ENCODE peak calls at places on chromosome 6, in six cellular contexts. One of them, this sample, is unnamed.

GRCh38 chr6:119346914-119347313 is 2.6 kb downstream of the MAN1A1 start:
- DNase-seq in adrenal gland: no peak
- DNase-seq in heart left ventricle: no peak
- DNase-seq in tibial nerve: no peak
- DNase-seq in breast epithelium: no peak
- DNase-seq in IMR-90: no peak
- DNase-seq in this sample: no peak

GRCh38 chr6:14189122-14189521 is 71.5 kb downstream of the CD83 start:
- DNase-seq in tibial nerve: no peak
- DNase-seq in breast epithelium: no peak
- DNase-seq in IMR-90: no peak
- DNase-seq in heart left ventricle: no peak
- DNase-seq in adrenal gland: no peak
- DNase-seq in this sample: no peak

GRCh38 chr6:26553264-26553738 is 15.1 kb downstream of the HMGN4 start:
- DNase-seq in tibial nerve: peak
- DNase-seq in heart left ventricle: peak
- DNase-seq in IMR-90: peak
- DNase-seq in adrenal gland: peak
- DNase-seq in breast epithelium: peak
- DNase-seq in this sample: peak

GRCh38 chr6:168450921-168451320 is 9.9 kb downstream of the SMOC2 start:
- DNase-seq in breast epithelium: no peak
- DNase-seq in tibial nerve: no peak
- DNase-seq in IMR-90: no peak
- DNase-seq in adrenal gland: no peak
- DNase-seq in heart left ventricle: no peak
- DNase-seq in this sample: peak

GRCh38 chr6:72084992-72085569 is 198.7 kb downstream of the RIMS1 start:
- DNase-seq in IMR-90: peak
- DNase-seq in tibial nerve: no peak
- DNase-seq in adrenal gland: no peak
- DNase-seq in breast epithelium: no peak
- DNase-seq in heart left ventricle: no peak
- DNase-seq in this sample: no peak

GRCh38 chr6:111555041-111555440 is 50.6 kb downstream of the TRAF3IP2 start:
- DNase-seq in heart left ventricle: no peak
- DNase-seq in IMR-90: peak
- DNase-seq in breast epithelium: peak
- DNase-seq in tibial nerve: no peak
- DNase-seq in adrenal gland: no peak
- DNase-seq in this sample: peak

GRCh38 chr6:125188594-125189203 is 35.1 kb downstream of the TPD52L1 start:
- DNase-seq in tibial nerve: no peak
- DNase-seq in heart left ventricle: no peak
- DNase-seq in adrenal gland: no peak
- DNase-seq in breast epithelium: no peak
- DNase-seq in IMR-90: no peak
- DNase-seq in this sample: no peak

GRCh38 chr6:36544228-36544627 is 3.1 kb downstream of the STK38 start:
- DNase-seq in tibial nerve: no peak
- DNase-seq in breast epithelium: no peak
- DNase-seq in heart left ventricle: no peak
- DNase-seq in adrenal gland: no peak
- DNase-seq in IMR-90: no peak
- DNase-seq in this sample: peak

GRCh38 chr6:1855890-1856289 is 246.2 kb downstream of the FOXC1 start:
- DNase-seq in heart left ventricle: no peak
- DNase-seq in breast epithelium: no peak
- DNase-seq in adrenal gland: no peak
- DNase-seq in tibial nerve: no peak
- DNase-seq in IMR-90: no peak
- DNase-seq in this sample: no peak

GRCh38 chr6:815348-815738 is 122.4 kb upstream of the EXOC2 start:
- DNase-seq in breast epithelium: no peak
- DNase-seq in adrenal gland: no peak
- DNase-seq in heart left ventricle: no peak
- DNase-seq in IMR-90: no peak
- DNase-seq in tibial nerve: no peak
- DNase-seq in this sample: no peak

GRCh38 chr6:32625137-32625536 is 12.1 kb upstream of the HLA-DQA1 start:
- DNase-seq in adrenal gland: no peak
- DNase-seq in breast epithelium: no peak
- DNase-seq in heart left ventricle: no peak
- DNase-seq in IMR-90: no peak
- DNase-seq in tibial nerve: no peak
- DNase-seq in this sample: no peak

GRCh38 chr6:13184089-13184468 is 144.3 kb downstream of the TBC1D7 start:
- DNase-seq in adrenal gland: no peak
- DNase-seq in heart left ventricle: no peak
- DNase-seq in tibial nerve: no peak
- DNase-seq in IMR-90: no peak
- DNase-seq in breast epithelium: no peak
- DNase-seq in this sample: no peak

GRCh38 chr6:118509009-118509617 is 39.0 kb upstream of the PLN start:
- DNase-seq in heart left ventricle: peak
- DNase-seq in tibial nerve: no peak
- DNase-seq in breast epithelium: no peak
- DNase-seq in adrenal gland: peak
- DNase-seq in IMR-90: peak
- DNase-seq in this sample: no peak

GRCh38 chr6:108874470-108875160 is 26.4 kb downstream of the ARMC2 start:
- DNase-seq in tibial nerve: no peak
- DNase-seq in breast epithelium: no peak
- DNase-seq in adrenal gland: peak
- DNase-seq in IMR-90: peak
- DNase-seq in heart left ventricle: no peak
- DNase-seq in this sample: no peak

GRCh38 chr6:1131285-1132079 is 180.4 kb upstream of the FOXQ1 start:
- DNase-seq in tibial nerve: no peak
- DNase-seq in IMR-90: peak
- DNase-seq in heart left ventricle: peak
- DNase-seq in breast epithelium: no peak
- DNase-seq in adrenal gland: no peak
- DNase-seq in this sample: peak

GRCh38 chr6:137860394-137861005 is 6.6 kb upstream of the TNFAIP3 start:
- DNase-seq in breast epithelium: no peak
- DNase-seq in IMR-90: no peak
- DNase-seq in tibial nerve: no peak
- DNase-seq in adrenal gland: no peak
- DNase-seq in heart left ventricle: no peak
- DNase-seq in this sample: no peak

GRCh38 chr6:158711264-158711663 is 61.4 kb downstream of the SYTL3 start:
- DNase-seq in tibial nerve: no peak
- DNase-seq in IMR-90: peak
- DNase-seq in heart left ventricle: no peak
- DNase-seq in adrenal gland: no peak
- DNase-seq in breast epithelium: no peak
- DNase-seq in this sample: no peak

GRCh38 chr6:43517503-43518357 is 841 bp downstream of the POLR1C start:
- DNase-seq in IMR-90: peak
- DNase-seq in heart left ventricle: no peak
- DNase-seq in tibial nerve: no peak
- DNase-seq in breast epithelium: no peak
- DNase-seq in adrenal gland: no peak
- DNase-seq in this sample: no peak

GRCh38 chr6:15430947-15431405 is 185.1 kb downstream of the JARID2 start:
- DNase-seq in IMR-90: no peak
- DNase-seq in breast epithelium: no peak
- DNase-seq in adrenal gland: no peak
- DNase-seq in heart left ventricle: no peak
- DNase-seq in tibial nerve: no peak
- DNase-seq in this sample: peak

GRCh38 chr6:123972600-123973294 is 169.1 kb downstream of the NKAIN2 start:
- DNase-seq in adrenal gland: no peak
- DNase-seq in heart left ventricle: no peak
- DNase-seq in tibial nerve: no peak
- DNase-seq in IMR-90: no peak
- DNase-seq in breast epithelium: no peak
- DNase-seq in this sample: no peak

GRCh38 chr6:53986165-53986720 is 125.0 kb upstream of the MLIP start:
- DNase-seq in IMR-90: peak
- DNase-seq in tibial nerve: no peak
- DNase-seq in adrenal gland: peak
- DNase-seq in breast epithelium: no peak
- DNase-seq in heart left ventricle: no peak
- DNase-seq in this sample: peak

GRCh38 chr6:54419885-54420284 is 111.6 kb downstream of the TINAG start:
- DNase-seq in IMR-90: peak
- DNase-seq in tibial nerve: no peak
- DNase-seq in adrenal gland: peak
- DNase-seq in heart left ventricle: no peak
- DNase-seq in breast epithelium: no peak
- DNase-seq in this sample: no peak

GRCh38 chr6:167750956-167751358 is 75.8 kb upstream of the AFDN start:
- DNase-seq in adrenal gland: peak
- DNase-seq in heart left ventricle: peak
- DNase-seq in tibial nerve: no peak
- DNase-seq in IMR-90: no peak
- DNase-seq in breast epithelium: peak
- DNase-seq in this sample: peak

GRCh38 chr6:34558172-34558714 is 2.1 kb upstream of the SPDEF start:
- DNase-seq in adrenal gland: no peak
- DNase-seq in heart left ventricle: no peak
- DNase-seq in breast epithelium: no peak
- DNase-seq in IMR-90: no peak
- DNase-seq in tibial nerve: no peak
- DNase-seq in this sample: no peak

GRCh38 chr6:148758492-148758891 is 11.7 kb downstream of the UST start:
- DNase-seq in breast epithelium: no peak
- DNase-seq in adrenal gland: peak
- DNase-seq in heart left ventricle: no peak
- DNase-seq in tibial nerve: no peak
- DNase-seq in IMR-90: no peak
- DNase-seq in this sample: no peak

GRCh38 chr6:168418631-168419250 is 22.2 kb upstream of the SMOC2 start:
- DNase-seq in breast epithelium: no peak
- DNase-seq in heart left ventricle: no peak
- DNase-seq in IMR-90: no peak
- DNase-seq in tibial nerve: no peak
- DNase-seq in adrenal gland: no peak
- DNase-seq in this sample: no peak

GRCh38 chr6:164039954-164040375 is 625.4 kb downstream of the QKI start:
- DNase-seq in IMR-90: no peak
- DNase-seq in tibial nerve: no peak
- DNase-seq in adrenal gland: peak
- DNase-seq in heart left ventricle: peak
- DNase-seq in breast epithelium: no peak
- DNase-seq in this sample: no peak

GRCh38 chr6:169940554-169941290 is 189.3 kb downstream of the ERMARD start:
- DNase-seq in heart left ventricle: no peak
- DNase-seq in adrenal gland: no peak
- DNase-seq in breast epithelium: no peak
- DNase-seq in tibial nerve: no peak
- DNase-seq in IMR-90: no peak
- DNase-seq in this sample: no peak

GRCh38 chr6:117545161-117545595 is 57.1 kb downstream of the GOPC start:
- DNase-seq in breast epithelium: no peak
- DNase-seq in adrenal gland: no peak
- DNase-seq in heart left ventricle: no peak
- DNase-seq in tibial nerve: no peak
- DNase-seq in IMR-90: no peak
- DNase-seq in this sample: no peak

DNA sequence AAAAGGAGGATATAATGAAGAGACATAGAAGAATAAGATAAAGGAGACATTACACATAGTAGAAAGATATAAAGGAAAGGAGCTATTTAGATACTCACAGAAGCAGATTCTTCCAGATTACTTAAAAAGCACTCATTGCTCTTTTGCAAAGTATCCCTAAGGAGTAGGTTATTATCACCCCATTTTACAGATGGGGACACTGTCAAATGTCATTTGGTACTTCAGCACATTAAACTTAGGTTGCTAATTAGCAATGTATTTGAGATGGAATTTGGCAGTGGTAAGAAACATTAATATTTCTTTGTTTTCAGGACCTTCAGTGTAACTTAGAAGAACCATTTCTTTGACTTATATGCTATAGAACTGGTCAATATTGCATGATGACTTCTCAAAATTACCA is 11.9 kb upstream of the HIVEP1 start:
- DNase-seq in IMR-90: no peak
- DNase-seq in adrenal gland: no peak
- DNase-seq in tibial nerve: no peak
- DNase-seq in heart left ventricle: no peak
- DNase-seq in breast epithelium: no peak
- DNase-seq in this sample: no peak
- TF ChIP-seq CTCF in IMR-90: no peak
- TF ChIP-seq CTCF in adrenal gland: no peak
- TF ChIP-seq CTCF in tibial nerve: no peak
- TF ChIP-seq CTCF in heart left ventricle: no peak
- TF ChIP-seq CTCF in breast epithelium: no peak
- TF ChIP-seq CTCF in this sample: no peak

GRCh38 chr6:52391599-52391998 is 28.5 kb upstream of the EFHC1 start:
- DNase-seq in IMR-90: no peak
- DNase-seq in heart left ventricle: no peak
- DNase-seq in breast epithelium: no peak
- DNase-seq in tibial nerve: no peak
- DNase-seq in adrenal gland: no peak
- DNase-seq in this sample: no peak
- TF ChIP-seq POLR2A in IMR-90: no peak
- TF ChIP-seq POLR2A in heart left ventricle: no peak
- TF ChIP-seq POLR2A in breast epithelium: no peak
- TF ChIP-seq POLR2A in tibial nerve: no peak
- TF ChIP-seq POLR2A in adrenal gland: no peak
- TF ChIP-seq POLR2A in this sample: no peak

GRCh38 chr6:39870950-39871349 is 63.3 kb downstream of the MOCS1 start:
- DNase-seq in tibial nerve: no peak
- DNase-seq in heart left ventricle: no peak
- DNase-seq in IMR-90: no peak
- DNase-seq in adrenal gland: no peak
- DNase-seq in breast epithelium: no peak
- DNase-seq in this sample: no peak
- TF ChIP-seq CTCF in tibial nerve: no peak
- TF ChIP-seq CTCF in heart left ventricle: no peak
- TF ChIP-seq CTCF in IMR-90: no peak
- TF ChIP-seq CTCF in adrenal gland: no peak
- TF ChIP-seq CTCF in breast epithelium: no peak
- TF ChIP-seq CTCF in this sample: no peak

GRCh38 chr6:131950767-131951575 is at the start of gene CCN2:
- DNase-seq in breast epithelium: peak
- DNase-seq in heart left ventricle: peak
- DNase-seq in IMR-90: peak
- DNase-seq in adrenal gland: peak
- DNase-seq in tibial nerve: peak
- DNase-seq in this sample: peak
- TF ChIP-seq POLR2A in breast epithelium: peak
- TF ChIP-seq POLR2A in heart left ventricle: no peak
- TF ChIP-seq POLR2A in IMR-90: peak
- TF ChIP-seq POLR2A in adrenal gland: peak
- TF ChIP-seq POLR2A in tibial nerve: peak
- TF ChIP-seq POLR2A in this sample: peak

DNA sequence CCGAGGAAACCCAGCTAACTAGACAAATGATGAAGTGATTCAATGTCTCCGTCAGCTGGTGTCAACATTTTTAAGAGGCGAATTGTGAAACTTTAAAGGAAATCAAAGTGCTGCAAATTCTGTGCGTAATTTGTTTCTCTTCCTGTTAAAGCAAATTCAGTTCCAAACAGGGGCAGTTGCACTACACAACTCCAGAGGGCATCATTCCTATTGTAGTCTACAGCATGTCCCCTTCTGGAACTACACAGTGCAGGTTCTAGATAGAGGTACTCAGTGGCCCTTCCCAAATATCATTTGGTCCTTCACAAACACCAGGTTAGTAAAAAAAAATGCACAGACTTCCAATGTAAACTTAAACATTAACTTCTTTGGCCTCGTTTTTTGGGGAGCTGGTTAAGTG is 38.3 kb upstream of the SMLR1 start:
- DNase-seq in adrenal gland: no peak
- DNase-seq in IMR-90: no peak
- DNase-seq in heart left ventricle: no peak
- DNase-seq in tibial nerve: no peak
- DNase-seq in breast epithelium: no peak
- DNase-seq in this sample: no peak
- TF ChIP-seq CTCF in adrenal gland: no peak
- TF ChIP-seq CTCF in IMR-90: no peak
- TF ChIP-seq CTCF in heart left ventricle: no peak
- TF ChIP-seq CTCF in tibial nerve: no peak
- TF ChIP-seq CTCF in breast epithelium: no peak
- TF ChIP-seq CTCF in this sample: no peak

This sample was measured in lower leg skin.